ENCODE peak calls at places on chromosomes 12 and 14, in seven cellular contexts. X is keratinocyte, R is NCI-H146, E is H4, Y is substantia nigra, I is thyroid gland, V is EL. S is an unnamed sample.

GRCh38 chr14:69643430-69644200 is 32.2 kb downstream of the SUSD6 start:
- DNase-seq in X (peak), R (peak), E (no peak), Y (no peak), I (peak), V (peak), S (peak)

GRCh38 chr12:14564336-14564959 is 3.2 kb downstream of the PLBD1 start:
- DNase-seq in X (no peak), R (no peak), E (no peak), Y (no peak), I (no peak), V (no peak), S (no peak)

GRCh38 chr12:6647083-6647604 is at the start of gene ACRBP:
- DNase-seq in X (no peak), R (peak), E (no peak), Y (peak), I (peak), V (peak), S (no peak)

GRCh38 chr12:26176725-26177124 is 18.6 kb upstream of the SSPN start:
- DNase-seq in X (no peak), R (no peak), E (no peak), Y (no peak), I (no peak), V (no peak), S (no peak)

GRCh38 chr14:90808759-90809529 is 7.3 kb downstream of the TTC7B start:
- DNase-seq in X (no peak), R (no peak), E (no peak), Y (no peak), I (no peak), V (peak), S (no peak)

GRCh38 chr12:132500137-132500855 is 10.3 kb downstream of the FBRSL1 start:
- DNase-seq in X (no peak), R (no peak), E (no peak), Y (no peak), I (no peak), V (no peak), S (no peak)

GRCh38 chr12:71071466-71072097 is 86.2 kb downstream of the TSPAN8 start:
- DNase-seq in X (no peak), R (no peak), E (no peak), Y (no peak), I (no peak), V (no peak), S (no peak)

GRCh38 chr12:121812320-121812871 is 8.6 kb downstream of the SETD1B start:
- DNase-seq in X (no peak), R (no peak), E (peak), Y (no peak), I (peak), V (peak), S (no peak)

GRCh38 chr12:110304061-110304551 is 23.1 kb downstream of the ATP2A2 start:
- DNase-seq in X (peak), R (no peak), E (no peak), Y (no peak), I (no peak), V (peak), S (peak)